ENCODE peak calls at places on chromosome 16, in eight cellular contexts. C, L, T, U, Z, O, B and W are unnamed samples.

GRCh38 chr16:85638695-85639409 is 25.7 kb downstream of the GSE1 start:
- DNase-seq in B (no peak), U (no peak), C (no peak), O (no peak), Z (no peak), T (no peak), L (no peak), W (no peak)

GRCh38 chr16:47888142-47888541 is 267.7 kb downstream of the ABCC12 start:
- DNase-seq in T (no peak), C (no peak), U (no peak), Z (peak), O (no peak), B (peak), L (no peak), W (no peak)

GRCh38 chr16:23554536-23554935 is 2.6 kb downstream of the EARS2 start:
- DNase-seq in U (no peak), O (no peak), C (no peak), L (no peak), T (no peak), Z (no peak), B (no peak), W (no peak)

GRCh38 chr16:76228546-76229146 is 48.6 kb upstream of the CNTNAP4 start:
- DNase-seq in Z (no peak), L (no peak), O (no peak), B (no peak), T (no peak), U (no peak), C (no peak), W (no peak)

GRCh38 chr16:53614346-53614745 is 89.3 kb downstream of the RPGRIP1L start:
- DNase-seq in U (no peak), O (no peak), T (no peak), L (no peak), B (peak), Z (peak), C (no peak), W (no peak)

GRCh38 chr16:20243731-20244281 is 83.5 kb downstream of the GP2 start:
- DNase-seq in O (no peak), L (no peak), B (no peak), Z (no peak), T (no peak), U (peak), C (no peak), W (no peak)

GRCh38 chr16:68399456-68399855 is 48.9 kb downstream of the SMPD3 start:
- DNase-seq in C (no peak), O (no peak), T (no peak), B (peak), U (peak), Z (no peak), L (no peak), W (no peak)

GRCh38 chr16:85286066-85286712 is 173.9 kb upstream of the CIBAR2 start:
- DNase-seq in C (no peak), O (no peak), B (peak), T (no peak), L (no peak), U (no peak), Z (peak), W (peak)

GRCh38 chr16:66400503-66401380 is 26.4 kb upstream of the BEAN1 start:
- DNase-seq in L (no peak), O (no peak), U (no peak), B (no peak), C (no peak), T (no peak), Z (no peak), W (no peak)

GRCh38 chr16:86347916-86348555 is 162.3 kb upstream of the FOXF1 start:
- DNase-seq in C (no peak), L (no peak), U (no peak), Z (no peak), B (no peak), O (no peak), T (no peak), W (no peak)

GRCh38 chr16:27595993-27596392 is 46.0 kb downstream of the KATNIP start:
- DNase-seq in Z (no peak), U (no peak), L (no peak), O (no peak), B (peak), T (no peak), C (no peak), W (no peak)

GRCh38 chr16:72666267-72666666 is 381.7 kb downstream of the ZFHX3 start:
- DNase-seq in U (no peak), L (no peak), T (no peak), B (peak), O (no peak), Z (no peak), C (no peak), W (no peak)

GRCh38 chr16:81469710-81470481 is 25.3 kb downstream of the CMIP start:
- DNase-seq in L (no peak), U (peak), B (no peak), T (peak), Z (no peak), O (no peak), C (peak), W (no peak)

GRCh38 chr16:80309178-80309577 is 231.6 kb upstream of the DYNLRB2 start:
- DNase-seq in T (no peak), C (no peak), Z (no peak), L (no peak), O (no peak), U (no peak), B (no peak), W (no peak)